ENCODE peak calls at places on chromosomes 3 and 15, in nine cellular contexts. One of them, this sample, is unnamed.

GRCh38 chr3:58609990-58610389 is 32.8 kb upstream of the FAM107A start:
- DNase-seq in activated gamma-delta T cell treated with anti-CD3 and anti-CD28 coated beads, Interleukin-2, amount 50 U/mL, for 16 hours: no peak
- DNase-seq in sciatic nerve: no peak
- DNase-seq in activated CD4-positive, alpha-beta T cell treated with anti-CD3 and anti-CD28 coated beads for 48 hours: no peak
- DNase-seq in activated T-helper 9 cell treated with anti-CD3 and anti-CD28 coated beads, Interleukin-2, amount 50 U/mL, for 16 hours: no peak
- DNase-seq in fibroblast of villous mesenchyme: no peak
- DNase-seq in stimulated activated naive CD4-positive, alpha-beta T cell: no peak
- DNase-seq in T-helper 17 cell: no peak
- DNase-seq in tibial artery: no peak
- DNase-seq in this sample: no peak

GRCh38 chr3:69848113-69848512 is 108.8 kb downstream of the MITF start:
- DNase-seq in activated gamma-delta T cell treated with anti-CD3 and anti-CD28 coated beads, Interleukin-2, amount 50 U/mL, for 16 hours: no peak
- DNase-seq in sciatic nerve: no peak
- DNase-seq in activated CD4-positive, alpha-beta T cell treated with anti-CD3 and anti-CD28 coated beads for 48 hours: no peak
- DNase-seq in activated T-helper 9 cell treated with anti-CD3 and anti-CD28 coated beads, Interleukin-2, amount 50 U/mL, for 16 hours: no peak
- DNase-seq in fibroblast of villous mesenchyme: peak
- DNase-seq in stimulated activated naive CD4-positive, alpha-beta T cell: no peak
- DNase-seq in T-helper 17 cell: no peak
- DNase-seq in tibial artery: no peak
- DNase-seq in this sample: no peak

GRCh38 chr3:188578579-188579363 is 424.8 kb downstream of the LPP start:
- DNase-seq in activated gamma-delta T cell treated with anti-CD3 and anti-CD28 coated beads, Interleukin-2, amount 50 U/mL, for 16 hours: no peak
- DNase-seq in sciatic nerve: peak
- DNase-seq in activated CD4-positive, alpha-beta T cell treated with anti-CD3 and anti-CD28 coated beads for 48 hours: peak
- DNase-seq in activated T-helper 9 cell treated with anti-CD3 and anti-CD28 coated beads, Interleukin-2, amount 50 U/mL, for 16 hours: no peak
- DNase-seq in fibroblast of villous mesenchyme: peak
- DNase-seq in stimulated activated naive CD4-positive, alpha-beta T cell: no peak
- DNase-seq in T-helper 17 cell: no peak
- DNase-seq in tibial artery: peak
- DNase-seq in this sample: no peak

GRCh38 chr15:42107483-42107882 is 13.1 kb upstream of the PLA2G4D start:
- DNase-seq in activated gamma-delta T cell treated with anti-CD3 and anti-CD28 coated beads, Interleukin-2, amount 50 U/mL, for 16 hours: no peak
- DNase-seq in sciatic nerve: no peak
- DNase-seq in activated CD4-positive, alpha-beta T cell treated with anti-CD3 and anti-CD28 coated beads for 48 hours: peak
- DNase-seq in activated T-helper 9 cell treated with anti-CD3 and anti-CD28 coated beads, Interleukin-2, amount 50 U/mL, for 16 hours: peak
- DNase-seq in fibroblast of villous mesenchyme: no peak
- DNase-seq in stimulated activated naive CD4-positive, alpha-beta T cell: no peak
- DNase-seq in T-helper 17 cell: no peak
- DNase-seq in tibial artery: no peak
- DNase-seq in this sample: no peak

GRCh38 chr3:31341130-31341529 is 191.6 kb upstream of the STT3B start:
- DNase-seq in activated gamma-delta T cell treated with anti-CD3 and anti-CD28 coated beads, Interleukin-2, amount 50 U/mL, for 16 hours: no peak
- DNase-seq in sciatic nerve: no peak
- DNase-seq in activated CD4-positive, alpha-beta T cell treated with anti-CD3 and anti-CD28 coated beads for 48 hours: no peak
- DNase-seq in activated T-helper 9 cell treated with anti-CD3 and anti-CD28 coated beads, Interleukin-2, amount 50 U/mL, for 16 hours: no peak
- DNase-seq in fibroblast of villous mesenchyme: no peak
- DNase-seq in stimulated activated naive CD4-positive, alpha-beta T cell: no peak
- DNase-seq in T-helper 17 cell: no peak
- DNase-seq in tibial artery: no peak
- DNase-seq in this sample: no peak

GRCh38 chr3:142973217-142974009 is 9.9 kb upstream of the PAQR9 start:
- DNase-seq in activated gamma-delta T cell treated with anti-CD3 and anti-CD28 coated beads, Interleukin-2, amount 50 U/mL, for 16 hours: no peak
- DNase-seq in sciatic nerve: no peak
- DNase-seq in activated CD4-positive, alpha-beta T cell treated with anti-CD3 and anti-CD28 coated beads for 48 hours: no peak
- DNase-seq in activated T-helper 9 cell treated with anti-CD3 and anti-CD28 coated beads, Interleukin-2, amount 50 U/mL, for 16 hours: no peak
- DNase-seq in fibroblast of villous mesenchyme: no peak
- DNase-seq in stimulated activated naive CD4-positive, alpha-beta T cell: no peak
- DNase-seq in T-helper 17 cell: no peak
- DNase-seq in tibial artery: no peak
- DNase-seq in this sample: no peak

GRCh38 chr3:122021811-122022401 is at the start of gene ILDR1:
- DNase-seq in activated gamma-delta T cell treated with anti-CD3 and anti-CD28 coated beads, Interleukin-2, amount 50 U/mL, for 16 hours: no peak
- DNase-seq in sciatic nerve: no peak
- DNase-seq in activated CD4-positive, alpha-beta T cell treated with anti-CD3 and anti-CD28 coated beads for 48 hours: no peak
- DNase-seq in activated T-helper 9 cell treated with anti-CD3 and anti-CD28 coated beads, Interleukin-2, amount 50 U/mL, for 16 hours: no peak
- DNase-seq in fibroblast of villous mesenchyme: no peak
- DNase-seq in stimulated activated naive CD4-positive, alpha-beta T cell: no peak
- DNase-seq in T-helper 17 cell: no peak
- DNase-seq in tibial artery: no peak
- DNase-seq in this sample: no peak

GRCh38 chr3:71563827-71564226 is 19.7 kb downstream of the FOXP1 start:
- DNase-seq in activated gamma-delta T cell treated with anti-CD3 and anti-CD28 coated beads, Interleukin-2, amount 50 U/mL, for 16 hours: no peak
- DNase-seq in sciatic nerve: no peak
- DNase-seq in activated CD4-positive, alpha-beta T cell treated with anti-CD3 and anti-CD28 coated beads for 48 hours: no peak
- DNase-seq in activated T-helper 9 cell treated with anti-CD3 and anti-CD28 coated beads, Interleukin-2, amount 50 U/mL, for 16 hours: no peak
- DNase-seq in fibroblast of villous mesenchyme: no peak
- DNase-seq in stimulated activated naive CD4-positive, alpha-beta T cell: no peak
- DNase-seq in T-helper 17 cell: no peak
- DNase-seq in tibial artery: no peak
- DNase-seq in this sample: no peak

GRCh38 chr3:30122359-30122758 is 484.0 kb upstream of the TGFBR2 start:
- DNase-seq in activated gamma-delta T cell treated with anti-CD3 and anti-CD28 coated beads, Interleukin-2, amount 50 U/mL, for 16 hours: no peak
- DNase-seq in sciatic nerve: no peak
- DNase-seq in activated CD4-positive, alpha-beta T cell treated with anti-CD3 and anti-CD28 coated beads for 48 hours: no peak
- DNase-seq in activated T-helper 9 cell treated with anti-CD3 and anti-CD28 coated beads, Interleukin-2, amount 50 U/mL, for 16 hours: no peak
- DNase-seq in fibroblast of villous mesenchyme: no peak
- DNase-seq in stimulated activated naive CD4-positive, alpha-beta T cell: no peak
- DNase-seq in T-helper 17 cell: no peak
- DNase-seq in tibial artery: no peak
- DNase-seq in this sample: no peak

GRCh38 chr3:51799879-51800757 is 21.1 kb upstream of the IQCF6 start:
- DNase-seq in activated gamma-delta T cell treated with anti-CD3 and anti-CD28 coated beads, Interleukin-2, amount 50 U/mL, for 16 hours: peak
- DNase-seq in sciatic nerve: no peak
- DNase-seq in activated CD4-positive, alpha-beta T cell treated with anti-CD3 and anti-CD28 coated beads for 48 hours: no peak
- DNase-seq in activated T-helper 9 cell treated with anti-CD3 and anti-CD28 coated beads, Interleukin-2, amount 50 U/mL, for 16 hours: no peak
- DNase-seq in fibroblast of villous mesenchyme: peak
- DNase-seq in stimulated activated naive CD4-positive, alpha-beta T cell: peak
- DNase-seq in T-helper 17 cell: peak
- DNase-seq in tibial artery: no peak
- DNase-seq in this sample: no peak

GRCh38 chr3:17038141-17038540 is 153.4 kb downstream of the PLCL2 start:
- DNase-seq in activated gamma-delta T cell treated with anti-CD3 and anti-CD28 coated beads, Interleukin-2, amount 50 U/mL, for 16 hours: no peak
- DNase-seq in sciatic nerve: no peak
- DNase-seq in activated CD4-positive, alpha-beta T cell treated with anti-CD3 and anti-CD28 coated beads for 48 hours: no peak
- DNase-seq in activated T-helper 9 cell treated with anti-CD3 and anti-CD28 coated beads, Interleukin-2, amount 50 U/mL, for 16 hours: no peak
- DNase-seq in fibroblast of villous mesenchyme: no peak
- DNase-seq in stimulated activated naive CD4-positive, alpha-beta T cell: no peak
- DNase-seq in T-helper 17 cell: no peak
- DNase-seq in tibial artery: no peak
- DNase-seq in this sample: no peak

GRCh38 chr3:112605285-112605684 is 35.7 kb downstream of the CCDC80 start:
- DNase-seq in activated gamma-delta T cell treated with anti-CD3 and anti-CD28 coated beads, Interleukin-2, amount 50 U/mL, for 16 hours: no peak
- DNase-seq in sciatic nerve: no peak
- DNase-seq in activated CD4-positive, alpha-beta T cell treated with anti-CD3 and anti-CD28 coated beads for 48 hours: peak
- DNase-seq in activated T-helper 9 cell treated with anti-CD3 and anti-CD28 coated beads, Interleukin-2, amount 50 U/mL, for 16 hours: no peak
- DNase-seq in fibroblast of villous mesenchyme: peak
- DNase-seq in stimulated activated naive CD4-positive, alpha-beta T cell: no peak
- DNase-seq in T-helper 17 cell: no peak
- DNase-seq in tibial artery: no peak
- DNase-seq in this sample: no peak

GRCh38 chr3:142210608-142211007 is 14.8 kb downstream of the GK5 start:
- DNase-seq in activated gamma-delta T cell treated with anti-CD3 and anti-CD28 coated beads, Interleukin-2, amount 50 U/mL, for 16 hours: no peak
- DNase-seq in sciatic nerve: no peak
- DNase-seq in activated CD4-positive, alpha-beta T cell treated with anti-CD3 and anti-CD28 coated beads for 48 hours: no peak
- DNase-seq in activated T-helper 9 cell treated with anti-CD3 and anti-CD28 coated beads, Interleukin-2, amount 50 U/mL, for 16 hours: no peak
- DNase-seq in fibroblast of villous mesenchyme: peak
- DNase-seq in stimulated activated naive CD4-positive, alpha-beta T cell: no peak
- DNase-seq in T-helper 17 cell: no peak
- DNase-seq in tibial artery: no peak
- DNase-seq in this sample: no peak

GRCh38 chr3:127655641-127656040 is 17.1 kb upstream of the ABTB1 start:
- DNase-seq in activated gamma-delta T cell treated with anti-CD3 and anti-CD28 coated beads, Interleukin-2, amount 50 U/mL, for 16 hours: no peak
- DNase-seq in sciatic nerve: no peak
- DNase-seq in activated CD4-positive, alpha-beta T cell treated with anti-CD3 and anti-CD28 coated beads for 48 hours: no peak
- DNase-seq in activated T-helper 9 cell treated with anti-CD3 and anti-CD28 coated beads, Interleukin-2, amount 50 U/mL, for 16 hours: no peak
- DNase-seq in fibroblast of villous mesenchyme: peak
- DNase-seq in stimulated activated naive CD4-positive, alpha-beta T cell: no peak
- DNase-seq in T-helper 17 cell: no peak
- DNase-seq in tibial artery: peak
- DNase-seq in this sample: no peak

GRCh38 chr3:12486916-12487315 is 2.6 kb downstream of the TSEN2 start:
- DNase-seq in activated gamma-delta T cell treated with anti-CD3 and anti-CD28 coated beads, Interleukin-2, amount 50 U/mL, for 16 hours: no peak
- DNase-seq in sciatic nerve: no peak
- DNase-seq in activated CD4-positive, alpha-beta T cell treated with anti-CD3 and anti-CD28 coated beads for 48 hours: no peak
- DNase-seq in activated T-helper 9 cell treated with anti-CD3 and anti-CD28 coated beads, Interleukin-2, amount 50 U/mL, for 16 hours: no peak
- DNase-seq in fibroblast of villous mesenchyme: no peak
- DNase-seq in stimulated activated naive CD4-positive, alpha-beta T cell: no peak
- DNase-seq in T-helper 17 cell: no peak
- DNase-seq in tibial artery: no peak
- DNase-seq in this sample: no peak

GRCh38 chr3:36477655-36478054 is 97.4 kb downstream of the STAC start:
- DNase-seq in activated gamma-delta T cell treated with anti-CD3 and anti-CD28 coated beads, Interleukin-2, amount 50 U/mL, for 16 hours: no peak
- DNase-seq in sciatic nerve: no peak
- DNase-seq in activated CD4-positive, alpha-beta T cell treated with anti-CD3 and anti-CD28 coated beads for 48 hours: no peak
- DNase-seq in activated T-helper 9 cell treated with anti-CD3 and anti-CD28 coated beads, Interleukin-2, amount 50 U/mL, for 16 hours: no peak
- DNase-seq in fibroblast of villous mesenchyme: peak
- DNase-seq in stimulated activated naive CD4-positive, alpha-beta T cell: no peak
- DNase-seq in T-helper 17 cell: no peak
- DNase-seq in tibial artery: no peak
- DNase-seq in this sample: no peak